ENCODE peak calls at places on chromosomes 2 and 18, in nine cellular contexts. U is cardiac fibroblast; C is ascending aorta; P is HCT116; S is lower leg skin; I is lower lobe of right lung; R is CD4-positive, alpha-beta T cell; H is AG04450; M is IMR-90. J is an unnamed sample.
A peak's percentile ranks its signal among the peaks of the same experiment; 100 is the strongest.

GRCh38 chr18:12258719-12259705 is 4.9 kb downstream of the CIDEA start:
- DNase-seq in U (no peak), C (no peak), P (no peak), S (no peak), I (no peak), R (no peak), H (no peak), M (no peak), J (no peak)

GRCh38 chr2:71243548-71244301 is 16.8 kb upstream of the PAIP2B start:
- DNase-seq in U (no peak), C (no peak), P (no peak), S (no peak), I (no peak), R (no peak), H (no peak), M (no peak), J (no peak)

GRCh38 chr2:75053484-75054112 is 95.2 kb downstream of the POLE4 start:
- DNase-seq in U (peak; percentile 37), C (no peak), P (peak; percentile 36), S (no peak), I (no peak), R (no peak), H (no peak), M (peak; percentile 16), J (peak; percentile 11)

GRCh38 chr2:198325359-198325758 is 521.0 kb downstream of the PLCL1 start:
- DNase-seq in U (no peak), C (no peak), P (no peak), S (no peak), I (no peak), R (no peak), H (no peak), M (no peak), J (no peak)

GRCh38 chr2:30300456-30301221 is 69.3 kb downstream of the LBH start:
- DNase-seq in U (peak; percentile 65), C (no peak), P (no peak), S (no peak), I (no peak), R (no peak), H (peak; percentile 96), M (peak; percentile 96), J (peak; percentile 44)

GRCh38 chr18:37564796-37565137 is 831 bp downstream of the CELF4 start:
- DNase-seq in U (peak; percentile 66), C (no peak), P (no peak), S (no peak), I (peak; percentile 69), R (no peak), H (no peak), M (peak; percentile 21), J (no peak)

GRCh38 chr2:240303896-240304745 is 131.3 kb upstream of the GPC1 start:
- DNase-seq in U (no peak), C (no peak), P (no peak), S (peak; percentile 70), I (no peak), R (no peak), H (no peak), M (no peak), J (no peak)

GRCh38 chr2:240930631-240931318 is 24.6 kb downstream of the CROCC2 start:
- DNase-seq in U (no peak), C (no peak), P (no peak), S (peak; percentile 68), I (peak; percentile 40), R (no peak), H (no peak), M (no peak), J (no peak)

GRCh38 chr18:36849288-36850011 is 20.5 kb downstream of the KIAA1328 start:
- DNase-seq in U (peak; percentile 79), C (no peak), P (no peak), S (no peak), I (no peak), R (no peak), H (no peak), M (peak; percentile 75), J (peak; percentile 65)

GRCh38 chr2:20215183-20216040 is 9.5 kb downstream of the SDC1 start:
- DNase-seq in U (no peak), C (no peak), P (no peak), S (no peak), I (no peak), R (no peak), H (no peak), M (no peak), J (no peak)

GRCh38 chr2:140526575-140526974 is 1604.2 kb downstream of the LRP1B start:
- DNase-seq in U (peak; percentile 58), C (no peak), P (peak; percentile 1), S (no peak), I (no peak), R (no peak), H (no peak), M (no peak), J (no peak)

GRCh38 chr2:33395660-33396249 is 80.7 kb upstream of the RASGRP3 start:
- DNase-seq in U (peak; percentile 81), C (no peak), P (peak; percentile 28), S (no peak), I (no peak), R (no peak), H (no peak), M (peak; percentile 59), J (peak; percentile 52)

GRCh38 chr2:239487272-239487671 is 86.5 kb upstream of the HDAC4 start:
- DNase-seq in U (no peak), C (no peak), P (no peak), S (no peak), I (no peak), R (no peak), H (no peak), M (no peak), J (no peak)

GRCh38 chr18:76458522-76459311 is 36.3 kb downstream of the ZNF516 start:
- DNase-seq in U (no peak), C (no peak), P (no peak), S (peak; percentile 58), I (peak; percentile 37), R (no peak), H (no peak), M (no peak), J (no peak)

GRCh38 chr2:241218131-241219029 is 29.9 kb downstream of the ANO7 start:
- DNase-seq in U (peak; percentile 32), C (peak; percentile 73), P (no peak), S (no peak), I (peak; percentile 80), R (peak; percentile 29), H (no peak), M (peak; percentile 31), J (no peak)

GRCh38 chr2:4353668-4354067 is 650.3 kb downstream of the DCDC2C start:
- DNase-seq in U (no peak), C (no peak), P (no peak), S (no peak), I (no peak), R (no peak), H (no peak), M (no peak), J (no peak)

GRCh38 chr2:4358855-4359254 is 655.5 kb downstream of the DCDC2C start:
- DNase-seq in U (no peak), C (no peak), P (no peak), S (no peak), I (no peak), R (no peak), H (no peak), M (no peak), J (no peak)

GRCh38 chr2:4354164-4354563 is 650.8 kb downstream of the DCDC2C start:
- DNase-seq in U (no peak), C (no peak), P (no peak), S (no peak), I (no peak), R (no peak), H (no peak), M (no peak), J (no peak)

GRCh38 chr2:4354678-4355077 is 651.3 kb downstream of the DCDC2C start:
- DNase-seq in U (no peak), C (no peak), P (no peak), S (no peak), I (no peak), R (no peak), H (no peak), M (no peak), J (no peak)
- TF ChIP-seq CTCF in U (no peak), C (no peak), P (peak; percentile 35), S (no peak), I (peak; percentile 37), R (no peak), H (no peak), M (no peak), J (peak; percentile 19)

DNA sequence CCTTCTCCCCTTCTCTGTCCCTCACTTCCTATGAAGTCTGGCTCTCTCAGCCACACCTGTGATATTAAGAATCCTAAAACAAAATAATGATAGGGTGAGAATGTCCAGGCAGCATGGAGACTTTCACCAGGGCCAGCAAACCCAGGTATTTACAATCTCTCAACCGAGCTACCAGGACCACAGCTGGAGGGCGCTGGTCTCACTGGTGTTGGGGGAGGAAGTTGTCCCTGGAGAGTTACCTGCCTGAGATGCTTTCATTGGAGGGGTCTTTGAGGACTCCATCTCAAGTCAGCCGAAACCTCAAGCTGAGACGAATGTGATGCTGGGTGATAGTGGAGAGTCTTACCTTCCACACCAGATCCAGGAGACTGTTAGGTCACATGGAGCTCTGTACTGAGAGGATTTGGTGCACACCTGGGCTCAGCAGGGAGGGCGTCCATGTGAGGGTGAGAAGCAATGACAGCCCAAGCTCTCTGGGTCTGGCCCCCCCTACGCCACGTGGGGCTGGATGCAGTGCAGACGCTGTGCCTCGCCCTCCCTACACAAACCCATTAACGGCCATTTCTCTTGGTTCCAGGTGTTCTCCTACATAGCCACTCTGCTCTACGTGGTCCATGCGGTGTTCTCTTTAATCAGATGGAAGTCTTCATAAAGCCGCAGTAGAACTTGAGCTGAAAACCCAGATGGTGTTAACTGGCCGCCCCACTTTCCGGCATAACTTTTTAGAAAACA is 27.5 kb downstream of the MAL start:
- DNase-seq in U (no peak), C (no peak), P (no peak), S (no peak), I (no peak), R (no peak), H (no peak), M (no peak), J (no peak)
- TF ChIP-seq CTCF in U (no peak), C (no peak), P (peak; percentile 17), S (no peak), I (no peak), R (no peak), H (no peak), M (no peak), J (no peak)

DNA sequence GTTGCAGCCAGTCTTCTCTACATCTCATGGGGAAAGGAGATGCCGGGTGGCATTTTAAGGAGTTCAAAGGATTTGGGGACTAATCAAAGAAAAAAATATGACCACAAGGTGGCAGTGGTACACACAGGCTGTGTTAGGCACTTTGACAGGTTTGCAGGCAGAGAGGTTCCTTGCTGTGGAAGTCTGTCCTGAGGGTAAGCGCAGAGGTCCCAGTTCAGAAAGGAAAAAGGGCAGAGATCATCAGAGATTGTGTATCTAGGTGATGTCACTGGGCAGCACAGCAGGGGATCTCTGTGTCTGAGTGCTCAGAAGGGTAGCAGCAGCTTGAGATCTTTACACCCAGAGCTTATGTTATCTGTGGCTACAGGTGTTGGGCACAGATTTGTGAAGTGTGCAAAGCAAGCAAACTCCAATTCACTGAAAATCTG is 231.4 kb downstream of the LRRTM1 start:
- DNase-seq in U (peak; percentile 74), C (no peak), P (peak; percentile 12), S (no peak), I (no peak), R (no peak), H (peak; percentile 43), M (peak; percentile 73), J (peak; percentile 57)
- TF ChIP-seq CTCF in U (peak; percentile 69), C (peak; percentile 10), P (peak; percentile 49), S (no peak), I (peak; percentile 64), R (peak; percentile 34), H (peak; percentile 79), M (peak; percentile 83), J (peak; percentile 91)

GRCh38 chr2:141554810-141555209 is 576.0 kb downstream of the LRP1B start:
- DNase-seq in U (peak; percentile 36), C (no peak), P (peak; percentile 34), S (no peak), I (no peak), R (no peak), H (peak; percentile 24), M (peak; percentile 55), J (peak; percentile 8)
- TF ChIP-seq CTCF in U (no peak), C (no peak), P (peak; percentile 69), S (no peak), I (no peak), R (no peak), H (peak; percentile 76), M (peak; percentile 67), J (peak; percentile 65)

J was measured in HFFc6.